ENCODE peak calls at places on chromosome 4, in four cellular contexts. Y is activated gamma-delta T cell treated with anti-CD3 and anti-CD28 coated beads, Interleukin-2, amount 50 U/mL, for 16 hours; Z is fibroblast of lung; Q is neural progenitor cell. E is an unnamed sample.
A peak's percentile ranks its signal among the peaks of the same experiment; 100 is the strongest.

GRCh38 chr4:8585721-8586161 is 5.5 kb downstream of the GPR78 start:
- DNase-seq in Y (no peak), Z (no peak), Q (no peak), E (no peak)

GRCh38 chr4:106036848-106037247 is 141.6 kb downstream of the NPNT start:
- DNase-seq in Q (no peak), Y (no peak), Z (no peak), E (no peak)

GRCh38 chr4:13484749-13485345 is 707 bp upstream of the RAB28 start:
- DNase-seq in Y (no peak), Q (peak; percentile 25), Z (peak; percentile 49), E (peak; percentile 14)

GRCh38 chr4:86033171-86033570 is 326.7 kb downstream of the MAPK10 start:
- DNase-seq in Z (peak; percentile 88), Y (no peak), Q (no peak), E (no peak)

GRCh38 chr4:8740666-8741395 is 130.8 kb downstream of the HMX1 start:
- DNase-seq in Q (no peak), Z (no peak), Y (no peak), E (no peak)

GRCh38 chr4:72779256-72779655 is 210.2 kb upstream of the ADAMTS3 start:
- DNase-seq in Q (no peak), Y (no peak), Z (no peak), E (no peak)

GRCh38 chr4:532588-533317 is 33.7 kb downstream of the PIGG start:
- DNase-seq in Y (no peak), Z (no peak), Q (no peak), E (no peak)

GRCh38 chr4:2290974-2291704 is 29.2 kb upstream of the MXD4 start:
- DNase-seq in Z (no peak), Y (peak; percentile 67), Q (no peak), E (no peak)

GRCh38 chr4:22554670-22555069 is 38.8 kb upstream of the ADGRA3 start:
- DNase-seq in Z (no peak), Y (no peak), Q (no peak), E (no peak)

GRCh38 chr4:154208424-154208823 is 283.2 kb downstream of the DCHS2 start:
- DNase-seq in Y (no peak), Q (no peak), Z (no peak), E (peak; percentile 38)

GRCh38 chr4:122777846-122778501 is 45.5 kb downstream of the BBS12 start:
- DNase-seq in Y (no peak), Z (peak; percentile 89), Q (no peak), E (no peak)

GRCh38 chr4:4853371-4853823 is 6.1 kb upstream of the MSX1 start:
- DNase-seq in Q (peak; percentile 25), Z (no peak), Y (no peak), E (no peak)

GRCh38 chr4:8571702-8572685 is 8.2 kb upstream of the GPR78 start:
- DNase-seq in Q (no peak), Z (no peak), Y (no peak), E (no peak)

GRCh38 chr4:11596989-11597388 is 168.3 kb upstream of the HS3ST1 start:
- DNase-seq in Z (no peak), Q (no peak), Y (no peak), E (no peak)

GRCh38 chr4:104897297-104897645 is 249.4 kb upstream of the TET2 start:
- DNase-seq in Y (no peak), Q (no peak), Z (no peak), E (no peak)

GRCh38 chr4:118308306-118309030 is 44.3 kb downstream of the PRSS12 start:
- DNase-seq in Q (no peak), Z (no peak), Y (no peak), E (no peak)

GRCh38 chr4:37607018-37607417 is 79.2 kb downstream of the RELL1 start:
- DNase-seq in Z (no peak), Q (no peak), Y (no peak), E (no peak)

GRCh38 chr4:37754410-37755185 is 68.4 kb upstream of the RELL1 start:
- DNase-seq in Y (no peak), Q (no peak), Z (no peak), E (no peak)

GRCh38 chr4:151887151-151887815 is 126.5 kb upstream of the GATB start:
- DNase-seq in Z (peak; percentile 16), Y (no peak), Q (no peak), E (no peak)

GRCh38 chr4:135508006-135508714 is 1306.6 kb upstream of the PABPC4L start:
- DNase-seq in Q (no peak), Y (no peak), Z (peak; percentile 70), E (peak; percentile 21)

GRCh38 chr4:21699437-21699836 is 249.1 kb downstream of the KCNIP4 start:
- DNase-seq in Q (peak; percentile 7), Y (no peak), Z (peak; percentile 3), E (no peak)

GRCh38 chr4:142128529-142128928 is 492.1 kb downstream of the IL15 start:
- DNase-seq in Q (no peak), Z (peak; percentile 52), Y (no peak), E (no peak)

GRCh38 chr4:17562157-17562556 is 14.8 kb upstream of the LAP3 start:
- DNase-seq in Q (peak; percentile 36), Z (no peak), Y (no peak), E (no peak)

GRCh38 chr4:7101692-7102515 is 34.0 kb upstream of the GRPEL1 start:
- DNase-seq in Q (peak; percentile 87), Z (peak; percentile 60), Y (peak; percentile 13), E (peak; percentile 68)

GRCh38 chr4:90621080-90621479 is 493.9 kb downstream of the CCSER1 start:
- DNase-seq in Y (no peak), Z (no peak), Q (no peak), E (no peak)

GRCh38 chr4:80125252-80126177 is 52.5 kb upstream of the ANTXR2 start:
- DNase-seq in Q (no peak), Z (peak; percentile 50), Y (no peak), E (peak; percentile 41)

GRCh38 chr4:91502365-91502764 is 801.4 kb upstream of the GRID2 start:
- DNase-seq in Z (no peak), Q (peak; percentile 44), Y (no peak), E (no peak)

GRCh38 chr4:135325264-135325663 is 1123.7 kb upstream of the PABPC4L start:
- DNase-seq in Y (no peak), Z (no peak), Q (no peak), E (no peak)

E was measured in LoVo.